ENCODE peak calls at places on chromosomes 6 and 20, in four cellular contexts. T is fibroblast of lung, Y is neural progenitor cell, S is HCT116. A is an unnamed sample.

GRCh38 chr6:125810435-125810834 is 19.7 kb downstream of the NCOA7 start:
- DNase-seq in T (no peak), Y (no peak), S (no peak), A (no peak)

GRCh38 chr20:38021373-38021772 is 11.9 kb downstream of the TTI1 start:
- DNase-seq in T (no peak), Y (no peak), S (no peak), A (no peak)

GRCh38 chr6:94065707-94066337 is 646.5 kb upstream of the EPHA7 start:
- DNase-seq in T (no peak), Y (peak; percentile 48), S (no peak), A (no peak)

GRCh38 chr6:154543638-154544037 is 33.2 kb upstream of the CNKSR3 start:
- DNase-seq in T (peak; percentile 27), Y (no peak), S (no peak), A (no peak)

GRCh38 chr6:161100072-161100471 is 108.5 kb downstream of the MAP3K4 start:
- DNase-seq in T (no peak), Y (no peak), S (no peak), A (no peak)

GRCh38 chr6:90294614-90294988 is 2.0 kb downstream of the BACH2 start:
- DNase-seq in T (peak; percentile 37), Y (peak; percentile 63), S (no peak), A (peak; percentile 58)

GRCh38 chr20:53444386-53444785 is 149.3 kb downstream of the ZNF217 start:
- DNase-seq in T (no peak), Y (peak; percentile 70), S (no peak), A (no peak)

GRCh38 chr6:25263602-25264001 is 15.6 kb upstream of the CARMIL1 start:
- DNase-seq in T (peak; percentile 68), Y (no peak), S (no peak), A (no peak)

GRCh38 chr6:33417127-33417902 is 592 bp downstream of the CUTA start:
- DNase-seq in T (peak; percentile 89), Y (peak; percentile 72), S (no peak), A (no peak)

GRCh38 chr6:31356946-31357466 is at the start of gene HLA-B:
- DNase-seq in T (peak; percentile 82), Y (peak; percentile 71), S (peak; percentile 47), A (peak; percentile 82)

GRCh38 chr20:46376196-46376785 is 30.1 kb downstream of the ELMO2 start:
- DNase-seq in T (no peak), Y (no peak), S (no peak), A (no peak)

GRCh38 chr6:44525761-44526351 is 138.3 kb downstream of the CDC5L start:
- DNase-seq in T (no peak), Y (no peak), S (no peak), A (peak; percentile 34)

GRCh38 chr6:17331238-17331637 is 50.1 kb downstream of the RBM24 start:
- DNase-seq in T (no peak), Y (no peak), S (no peak), A (no peak)

GRCh38 chr20:47929368-47930115 is 144.3 kb upstream of the SULF2 start:
- DNase-seq in T (peak; percentile 89), Y (peak; percentile 56), S (peak; percentile 41), A (no peak)

GRCh38 chr6:30097902-30098606 is 14.8 kb downstream of the TRIM31 start:
- DNase-seq in T (no peak), Y (no peak), S (no peak), A (no peak)

GRCh38 chr20:22744341-22745193 is 160.2 kb upstream of the FOXA2 start:
- DNase-seq in T (no peak), Y (no peak), S (no peak), A (no peak)

GRCh38 chr20:36777152-36777551 is 3.6 kb upstream of the DSN1 start:
- DNase-seq in T (no peak), Y (no peak), S (no peak), A (no peak)

GRCh38 chr6:168016756-168017525 is 19.5 kb downstream of the KIF25 start:
- DNase-seq in T (peak; percentile 39), Y (no peak), S (no peak), A (no peak)

GRCh38 chr6:5164092-5164491 is 79.0 kb downstream of the PPP1R3G start:
- DNase-seq in T (no peak), Y (no peak), S (no peak), A (no peak)

GRCh38 chr20:41143354-41143753 is 6.0 kb downstream of the PLCG1 start:
- DNase-seq in T (no peak), Y (no peak), S (no peak), A (no peak)

GRCh38 chr6:32700391-32701040 is 34.1 kb upstream of the HLA-DQB1 start:
- DNase-seq in T (peak; percentile 47), Y (peak; percentile 77), S (peak; percentile 61), A (peak; percentile 80)

GRCh38 chr20:57470212-57470522 is 54.8 kb downstream of the CTCFL start:
- DNase-seq in T (no peak), Y (peak; percentile 27), S (no peak), A (no peak)

GRCh38 chr6:139398658-139399057 is 24.2 kb upstream of the CITED2 start:
- DNase-seq in T (no peak), Y (no peak), S (no peak), A (no peak)

GRCh38 chr6:138815797-138816528 is 20.1 kb downstream of the ECT2L start:
- DNase-seq in T (peak; percentile 66), Y (peak; percentile 67), S (peak; percentile 56), A (no peak)

GRCh38 chr6:145904878-145905277 is 59.3 kb downstream of the SHPRH start:
- DNase-seq in T (no peak), Y (no peak), S (no peak), A (no peak)

GRCh38 chr6:35073766-35074471 is 67.2 kb downstream of the TCP11 start:
- DNase-seq in T (no peak), Y (no peak), S (no peak), A (no peak)

GRCh38 chr20:50413088-50413500 is 97.1 kb upstream of the PTPN1 start:
- DNase-seq in T (no peak), Y (no peak), S (no peak), A (peak; percentile 75)

GRCh38 chr6:80594461-80594860 is 488.0 kb downstream of the BCKDHB start:
- DNase-seq in T (peak; percentile 24), Y (no peak), S (no peak), A (no peak)

GRCh38 chr6:79425589-79426311 is 111.5 kb downstream of the LCA5 start:
- DNase-seq in T (no peak), Y (no peak), S (no peak), A (no peak)

DNA sequence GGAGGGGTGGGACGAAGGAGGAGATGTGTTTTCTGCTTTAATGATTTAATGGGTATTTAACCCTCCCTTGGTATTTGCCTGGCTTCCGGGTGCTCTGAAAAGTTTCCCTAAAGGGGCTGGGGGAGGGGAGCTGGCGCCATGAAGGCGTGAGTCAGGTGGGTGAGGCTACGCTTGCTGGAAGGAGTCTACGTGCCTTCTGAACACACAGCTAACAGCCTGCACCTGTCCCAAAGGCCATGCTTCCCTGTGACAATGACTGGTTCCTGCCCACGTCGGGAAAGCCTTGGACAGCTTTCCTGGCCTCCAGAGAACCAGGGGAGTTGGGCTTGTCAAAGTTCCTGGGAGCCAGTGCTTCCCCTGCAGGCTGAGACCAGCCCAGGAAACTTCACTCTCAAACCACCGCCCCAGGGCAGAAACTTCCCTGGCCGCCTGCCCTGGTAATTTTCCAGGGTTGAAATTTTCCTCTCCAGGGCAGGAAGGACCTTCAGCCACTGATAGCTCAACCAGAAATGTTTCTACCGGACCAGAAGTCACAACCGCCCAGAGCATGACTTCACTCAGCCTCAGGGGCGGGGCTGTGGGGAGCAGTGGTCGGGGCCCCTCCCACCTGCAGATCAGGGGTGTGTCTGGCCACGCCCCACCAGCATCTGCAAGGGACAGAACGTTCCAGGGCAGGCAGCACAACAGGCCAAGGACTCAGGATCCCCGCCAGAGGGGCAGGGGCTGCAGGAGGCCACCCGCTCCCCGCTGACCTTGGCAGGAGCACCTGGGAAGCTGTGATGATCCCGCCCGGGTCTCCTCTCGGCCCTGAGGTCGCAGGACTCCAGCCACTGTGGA is 18.6 kb upstream of the SLCO4A1 start:
- DNase-seq in T (peak; percentile 80), Y (peak; percentile 89), S (peak; percentile 73), A (peak; percentile 96)
- H3K9ac ChIP-seq in T (no peak overlapping the region), Y (no peak overlapping the region), S (peak overlapping the region; percentile 74), A (no peak overlapping the region)

GRCh38 chr6:118893882-118894424 is at the start of gene ASF1A:
- DNase-seq in T (peak; percentile 98), Y (peak; percentile 96), S (peak; percentile 96), A (peak; percentile 99)
- TF ChIP-seq CTCF in T (peak; percentile 48), Y (peak; percentile 60), S (peak; percentile 58), A (peak; percentile 73)

GRCh38 chr6:37126961-37127360 is 43.0 kb upstream of the PIM1 start:
- DNase-seq in T (no peak), Y (no peak), S (no peak), A (no peak)

GRCh38 chr6:37130704-37131103 is 39.2 kb upstream of the PIM1 start:
- DNase-seq in T (peak; percentile 54), Y (no peak), S (no peak), A (no peak)

GRCh38 chr6:37126554-37126906 is 43.4 kb upstream of the PIM1 start:
- DNase-seq in T (no peak), Y (no peak), S (no peak), A (no peak)

GRCh38 chr6:37125779-37126553 is 44.0 kb upstream of the PIM1 start:
- DNase-seq in T (peak; percentile 49), Y (peak; percentile 94), S (no peak), A (peak; percentile 96)

DNA sequence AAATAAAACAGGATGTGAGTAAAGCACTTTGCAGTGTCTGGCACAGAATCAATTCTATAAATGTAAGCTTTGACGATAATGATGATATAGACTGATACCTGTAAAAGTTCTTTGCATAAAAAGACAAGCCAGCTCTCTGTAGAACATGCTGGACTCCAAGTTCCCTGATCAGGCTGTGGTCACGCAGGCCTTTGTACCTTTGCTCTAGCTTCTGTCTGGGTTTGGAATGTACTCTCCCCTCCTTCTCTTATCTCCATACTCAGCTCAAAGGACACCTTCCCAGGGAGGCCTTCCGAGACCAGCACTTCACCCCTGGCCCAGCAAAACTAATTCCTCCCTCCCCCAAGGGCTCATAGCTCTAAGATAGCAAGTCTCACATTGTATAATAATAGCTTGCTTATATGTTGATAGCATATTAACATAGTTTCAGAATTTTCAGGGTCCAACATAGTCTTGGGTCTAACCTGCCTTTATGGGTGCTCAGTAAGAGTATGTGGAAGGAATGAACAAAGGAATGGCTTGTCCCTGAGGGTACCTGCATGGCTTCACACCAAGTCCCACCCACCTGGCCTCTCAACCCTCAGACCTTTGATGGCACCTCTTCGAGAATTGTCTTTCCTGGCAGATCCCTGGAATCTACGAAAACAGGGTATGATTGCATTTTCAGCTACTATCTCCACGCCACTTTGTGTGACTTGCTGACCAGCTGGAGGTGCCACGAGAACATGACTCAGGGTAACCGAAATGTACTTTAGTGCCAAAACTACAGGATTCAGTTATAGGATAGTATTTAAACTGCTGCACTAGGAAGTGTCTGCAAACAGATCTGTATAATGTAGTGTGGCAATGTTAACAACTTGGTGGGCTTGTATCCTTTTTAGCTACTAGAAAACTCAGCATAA is 41.7 kb upstream of the PIM1 start:
- DNase-seq in T (peak; percentile 77), Y (no peak), S (no peak), A (peak; percentile 76)
- H3K27ac ChIP-seq in T (no peak overlapping the region), Y (no peak overlapping the region), S (no peak overlapping the region), A (no peak overlapping the region)

DNA sequence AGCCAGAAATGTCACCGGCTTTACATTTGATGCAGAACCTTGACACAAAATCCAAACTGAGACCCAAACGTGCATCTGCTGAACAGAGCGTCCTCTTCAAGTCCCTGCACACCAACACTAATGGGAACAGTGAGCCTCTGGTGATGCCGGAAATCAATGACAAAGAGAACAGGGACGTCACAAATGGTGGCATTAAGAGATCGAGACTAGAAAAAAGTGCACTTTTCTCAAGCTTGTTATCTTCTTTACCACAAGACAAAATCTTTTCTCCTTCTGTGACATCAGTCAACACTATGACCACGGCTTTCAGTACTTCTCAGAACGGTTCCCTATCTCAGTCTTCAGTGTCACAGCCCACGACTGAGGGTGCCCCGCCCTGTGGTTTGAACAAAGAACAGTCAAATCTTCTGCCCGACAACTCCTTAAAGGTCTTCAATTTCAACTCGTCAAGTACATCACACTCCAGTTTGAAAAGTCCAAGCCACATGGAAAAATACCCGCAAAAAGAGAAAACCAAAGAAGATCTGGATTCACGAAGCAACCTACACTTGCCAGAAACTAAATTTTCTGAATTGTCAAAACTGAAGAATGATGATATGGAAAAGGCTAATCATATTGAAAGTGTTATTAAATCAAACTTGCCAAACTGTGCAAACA is 108.5 kb downstream of the RTN4IP1 start:
- DNase-seq in T (no peak), Y (no peak), S (no peak), A (no peak)
- H3K9ac ChIP-seq in T (no peak overlapping the region), Y (no peak overlapping the region), S (no peak overlapping the region), A (no peak overlapping the region)